ENCODE peak calls at places on chromosomes 16 and 17, in seven cellular contexts. One of them, this sample, is unnamed.

GRCh38 chr16:28038401-28038800 is 25.1 kb downstream of the GSG1L start:
- DNase-seq in mammary epithelial cell: no peak
- DNase-seq in head of caudate nucleus: no peak
- DNase-seq in MCF 10A: no peak
- DNase-seq in brain microvascular endothelial cell: no peak
- DNase-seq in mucosa of descending colon: no peak
- DNase-seq in uterus: no peak
- DNase-seq in this sample: no peak

GRCh38 chr17:79938696-79939435 is 96.8 kb downstream of the TBC1D16 start:
- DNase-seq in mammary epithelial cell: no peak
- DNase-seq in mucosa of descending colon: peak; percentile 18
- DNase-seq in uterus: no peak
- DNase-seq in head of caudate nucleus: no peak
- DNase-seq in MCF 10A: no peak
- DNase-seq in brain microvascular endothelial cell: no peak
- DNase-seq in this sample: no peak

GRCh38 chr17:49439305-49439672 is 24.6 kb upstream of the PHB1 start:
- DNase-seq in head of caudate nucleus: no peak
- DNase-seq in MCF 10A: no peak
- DNase-seq in mucosa of descending colon: no peak
- DNase-seq in uterus: no peak
- DNase-seq in brain microvascular endothelial cell: no peak
- DNase-seq in mammary epithelial cell: no peak
- DNase-seq in this sample: no peak

GRCh38 chr17:56656961-56657360 is 63.5 kb downstream of the NOG start:
- DNase-seq in brain microvascular endothelial cell: no peak
- DNase-seq in mucosa of descending colon: no peak
- DNase-seq in head of caudate nucleus: no peak
- DNase-seq in mammary epithelial cell: no peak
- DNase-seq in MCF 10A: no peak
- DNase-seq in uterus: no peak
- DNase-seq in this sample: peak; percentile 4

GRCh38 chr17:6823011-6823442 is 8.5 kb downstream of the TEKT1 start:
- DNase-seq in brain microvascular endothelial cell: no peak
- DNase-seq in mucosa of descending colon: no peak
- DNase-seq in uterus: no peak
- DNase-seq in head of caudate nucleus: no peak
- DNase-seq in mammary epithelial cell: peak; percentile 86
- DNase-seq in MCF 10A: peak; percentile 75
- DNase-seq in this sample: peak; percentile 75

GRCh38 chr16:4330277-4330882 is 14.5 kb downstream of the GLIS2 start:
- DNase-seq in MCF 10A: peak; percentile 76
- DNase-seq in mammary epithelial cell: peak; percentile 32
- DNase-seq in uterus: peak; percentile 79
- DNase-seq in brain microvascular endothelial cell: no peak
- DNase-seq in head of caudate nucleus: peak; percentile 84
- DNase-seq in mucosa of descending colon: peak; percentile 78
- DNase-seq in this sample: peak; percentile 76

GRCh38 chr17:80104956-80105375 is 3.6 kb downstream of the GAA start:
- DNase-seq in mammary epithelial cell: no peak
- DNase-seq in brain microvascular endothelial cell: no peak
- DNase-seq in uterus: no peak
- DNase-seq in mucosa of descending colon: no peak
- DNase-seq in MCF 10A: no peak
- DNase-seq in head of caudate nucleus: peak; percentile 9
- DNase-seq in this sample: no peak

GRCh38 chr17:43916385-43916784 is 9.0 kb upstream of the MPP2 start:
- DNase-seq in MCF 10A: no peak
- DNase-seq in mammary epithelial cell: no peak
- DNase-seq in uterus: no peak
- DNase-seq in head of caudate nucleus: no peak
- DNase-seq in brain microvascular endothelial cell: no peak
- DNase-seq in mucosa of descending colon: no peak
- DNase-seq in this sample: no peak

GRCh38 chr17:6507535-6507934 is 48.8 kb downstream of the PITPNM3 start:
- DNase-seq in MCF 10A: peak; percentile 95
- DNase-seq in uterus: peak; percentile 45
- DNase-seq in mammary epithelial cell: peak; percentile 86
- DNase-seq in mucosa of descending colon: no peak
- DNase-seq in brain microvascular endothelial cell: peak; percentile 83
- DNase-seq in head of caudate nucleus: no peak
- DNase-seq in this sample: peak; percentile 55

GRCh38 chr17:72812823-72813222 is 279.7 kb downstream of the SLC39A11 start:
- DNase-seq in head of caudate nucleus: no peak
- DNase-seq in MCF 10A: peak; percentile 82
- DNase-seq in mucosa of descending colon: no peak
- DNase-seq in uterus: no peak
- DNase-seq in brain microvascular endothelial cell: peak; percentile 74
- DNase-seq in mammary epithelial cell: peak; percentile 14
- DNase-seq in this sample: peak; percentile 66

GRCh38 chr16:89737341-89738071 is 16.2 kb downstream of the ZNF276 start:
- DNase-seq in head of caudate nucleus: no peak
- DNase-seq in mucosa of descending colon: no peak
- DNase-seq in MCF 10A: no peak
- DNase-seq in uterus: no peak
- DNase-seq in brain microvascular endothelial cell: no peak
- DNase-seq in mammary epithelial cell: no peak
- DNase-seq in this sample: no peak

GRCh38 chr17:17993852-17994251 is 21.2 kb downstream of the DRC3 start:
- DNase-seq in mucosa of descending colon: no peak
- DNase-seq in MCF 10A: no peak
- DNase-seq in mammary epithelial cell: no peak
- DNase-seq in uterus: no peak
- DNase-seq in brain microvascular endothelial cell: no peak
- DNase-seq in head of caudate nucleus: no peak
- DNase-seq in this sample: no peak

GRCh38 chr17:28471531-28472342 is 1.7 kb upstream of the SLC13A2 start:
- DNase-seq in mucosa of descending colon: no peak
- DNase-seq in head of caudate nucleus: no peak
- DNase-seq in uterus: no peak
- DNase-seq in mammary epithelial cell: peak; percentile 95
- DNase-seq in brain microvascular endothelial cell: no peak
- DNase-seq in MCF 10A: peak; percentile 18
- DNase-seq in this sample: no peak

GRCh38 chr17:74089869-74090464 is 113.5 kb upstream of the RPL38 start:
- DNase-seq in MCF 10A: peak; percentile 66
- DNase-seq in mammary epithelial cell: peak; percentile 40
- DNase-seq in mucosa of descending colon: no peak
- DNase-seq in head of caudate nucleus: peak; percentile 45
- DNase-seq in uterus: no peak
- DNase-seq in brain microvascular endothelial cell: peak; percentile 11
- DNase-seq in this sample: peak; percentile 20

GRCh38 chr17:33277436-33278100 is 15.5 kb downstream of the ASIC2 start:
- DNase-seq in uterus: no peak
- DNase-seq in MCF 10A: no peak
- DNase-seq in mammary epithelial cell: no peak
- DNase-seq in mucosa of descending colon: no peak
- DNase-seq in brain microvascular endothelial cell: no peak
- DNase-seq in head of caudate nucleus: no peak
- DNase-seq in this sample: no peak

GRCh38 chr17:75783069-75783783 is 1.4 kb upstream of the UNK start:
- DNase-seq in mammary epithelial cell: peak; percentile 78
- DNase-seq in uterus: no peak
- DNase-seq in brain microvascular endothelial cell: peak; percentile 41
- DNase-seq in head of caudate nucleus: no peak
- DNase-seq in MCF 10A: peak; percentile 58
- DNase-seq in mucosa of descending colon: no peak
- DNase-seq in this sample: peak; percentile 73

GRCh38 chr16:79360267-79360666 is 240.3 kb downstream of the MAF start:
- DNase-seq in MCF 10A: peak; percentile 91
- DNase-seq in brain microvascular endothelial cell: no peak
- DNase-seq in uterus: no peak
- DNase-seq in head of caudate nucleus: no peak
- DNase-seq in mammary epithelial cell: peak; percentile 20
- DNase-seq in mucosa of descending colon: no peak
- DNase-seq in this sample: no peak

GRCh38 chr17:15332338-15332737 is 9.1 kb downstream of the TEKT3 start:
- DNase-seq in MCF 10A: no peak
- DNase-seq in uterus: no peak
- DNase-seq in head of caudate nucleus: no peak
- DNase-seq in mucosa of descending colon: no peak
- DNase-seq in mammary epithelial cell: no peak
- DNase-seq in brain microvascular endothelial cell: no peak
- DNase-seq in this sample: no peak

GRCh38 chr17:71505200-71505599 is 615.6 kb upstream of the SOX9 start:
- DNase-seq in mucosa of descending colon: no peak
- DNase-seq in MCF 10A: no peak
- DNase-seq in mammary epithelial cell: peak; percentile 40
- DNase-seq in uterus: no peak
- DNase-seq in head of caudate nucleus: no peak
- DNase-seq in brain microvascular endothelial cell: no peak
- DNase-seq in this sample: no peak